ENCODE peak calls at places on chromosomes 2 and 18, in six cellular contexts. One of them, this sample, is unnamed.

GRCh38 chr2:206212673-206213513 is 53.2 kb downstream of the EEF1B2 start:
- DNase-seq in activated T-cell treated with anti-CD3 and anti-CD28 coated beads for 1 hour: no peak
- DNase-seq in NCI-H748 treated with DMSO at 0.1 percent for 48 hours: peak
- DNase-seq in body of pancreas: no peak
- DNase-seq in GM10248: no peak
- DNase-seq in ACHN: no peak
- DNase-seq in this sample: no peak

GRCh38 chr2:196369967-196370366 is 198.6 kb upstream of the STK17B start:
- DNase-seq in activated T-cell treated with anti-CD3 and anti-CD28 coated beads for 1 hour: no peak
- DNase-seq in NCI-H748 treated with DMSO at 0.1 percent for 48 hours: no peak
- DNase-seq in body of pancreas: no peak
- DNase-seq in GM10248: no peak
- DNase-seq in ACHN: no peak
- DNase-seq in this sample: no peak

GRCh38 chr2:10097352-10098148 is 17.3 kb upstream of the CYS1 start:
- DNase-seq in activated T-cell treated with anti-CD3 and anti-CD28 coated beads for 1 hour: no peak
- DNase-seq in NCI-H748 treated with DMSO at 0.1 percent for 48 hours: peak
- DNase-seq in body of pancreas: peak
- DNase-seq in GM10248: peak
- DNase-seq in ACHN: peak
- DNase-seq in this sample: peak

GRCh38 chr2:36663851-36664715 is 32.4 kb upstream of the VIT start:
- DNase-seq in activated T-cell treated with anti-CD3 and anti-CD28 coated beads for 1 hour: no peak
- DNase-seq in NCI-H748 treated with DMSO at 0.1 percent for 48 hours: peak
- DNase-seq in body of pancreas: peak
- DNase-seq in GM10248: peak
- DNase-seq in ACHN: peak
- DNase-seq in this sample: no peak

GRCh38 chr2:200288670-200289429 is 17.6 kb upstream of the SPATS2L start:
- DNase-seq in activated T-cell treated with anti-CD3 and anti-CD28 coated beads for 1 hour: no peak
- DNase-seq in NCI-H748 treated with DMSO at 0.1 percent for 48 hours: no peak
- DNase-seq in body of pancreas: no peak
- DNase-seq in GM10248: no peak
- DNase-seq in ACHN: no peak
- DNase-seq in this sample: no peak

GRCh38 chr2:174438146-174438886 is 42.8 kb downstream of the SCRN3 start:
- DNase-seq in activated T-cell treated with anti-CD3 and anti-CD28 coated beads for 1 hour: no peak
- DNase-seq in NCI-H748 treated with DMSO at 0.1 percent for 48 hours: no peak
- DNase-seq in body of pancreas: no peak
- DNase-seq in GM10248: no peak
- DNase-seq in ACHN: no peak
- DNase-seq in this sample: peak

GRCh38 chr18:8706981-8707940 is 1.9 kb downstream of the MTCL1 start:
- DNase-seq in activated T-cell treated with anti-CD3 and anti-CD28 coated beads for 1 hour: no peak
- DNase-seq in NCI-H748 treated with DMSO at 0.1 percent for 48 hours: peak
- DNase-seq in body of pancreas: peak
- DNase-seq in GM10248: no peak
- DNase-seq in ACHN: peak
- DNase-seq in this sample: peak

GRCh38 chr18:36314098-36314497 is 16.6 kb downstream of the FHOD3 start:
- DNase-seq in activated T-cell treated with anti-CD3 and anti-CD28 coated beads for 1 hour: no peak
- DNase-seq in NCI-H748 treated with DMSO at 0.1 percent for 48 hours: no peak
- DNase-seq in body of pancreas: no peak
- DNase-seq in GM10248: no peak
- DNase-seq in ACHN: no peak
- DNase-seq in this sample: no peak

GRCh38 chr2:134778372-134778771 is 59.6 kb upstream of the TMEM163 start:
- DNase-seq in activated T-cell treated with anti-CD3 and anti-CD28 coated beads for 1 hour: no peak
- DNase-seq in NCI-H748 treated with DMSO at 0.1 percent for 48 hours: no peak
- DNase-seq in body of pancreas: peak
- DNase-seq in GM10248: no peak
- DNase-seq in ACHN: peak
- DNase-seq in this sample: no peak

GRCh38 chr2:47506436-47506835 is 103.5 kb downstream of the MSH2 start:
- DNase-seq in activated T-cell treated with anti-CD3 and anti-CD28 coated beads for 1 hour: no peak
- DNase-seq in NCI-H748 treated with DMSO at 0.1 percent for 48 hours: no peak
- DNase-seq in body of pancreas: no peak
- DNase-seq in GM10248: no peak
- DNase-seq in ACHN: no peak
- DNase-seq in this sample: no peak

GRCh38 chr2:162686336-162686735 is 152.2 kb downstream of the KCNH7 start:
- DNase-seq in activated T-cell treated with anti-CD3 and anti-CD28 coated beads for 1 hour: no peak
- DNase-seq in NCI-H748 treated with DMSO at 0.1 percent for 48 hours: no peak
- DNase-seq in body of pancreas: no peak
- DNase-seq in GM10248: no peak
- DNase-seq in ACHN: no peak
- DNase-seq in this sample: no peak

GRCh38 chr2:86020984-86021383 is 84.7 kb downstream of the POLR1A start:
- DNase-seq in activated T-cell treated with anti-CD3 and anti-CD28 coated beads for 1 hour: no peak
- DNase-seq in NCI-H748 treated with DMSO at 0.1 percent for 48 hours: no peak
- DNase-seq in body of pancreas: peak
- DNase-seq in GM10248: no peak
- DNase-seq in ACHN: no peak
- DNase-seq in this sample: peak

This sample was measured in sciatic nerve.